ENCODE peak calls at places on chromosomes 12 and 14, in five cellular contexts. A is A549, T is K562, K is HepG2, C is GM23338. V is an unnamed sample.

GRCh38 chr12:68686595-68687521 is at the start of gene NUP107:
- DNase-seq in K (peak), A (peak), T (peak), C (peak), V (peak)

GRCh38 chr12:57134949-57135348 is 6.7 kb downstream of the LRP1 start:
- DNase-seq in T (no peak), A (no peak), K (no peak), C (no peak), V (no peak)

GRCh38 chr14:91228112-91229004 is 16.1 kb downstream of the GPR68 start:
- DNase-seq in K (no peak), C (peak), T (peak), A (no peak), V (peak)

GRCh38 chr14:86391085-86391484 is 861.1 kb downstream of the FLRT2 start:
- DNase-seq in T (no peak), K (no peak), A (no peak), C (no peak), V (no peak)

GRCh38 chr14:50333010-50333409 is 20.9 kb downstream of the DMAC2L start:
- DNase-seq in C (peak), T (no peak), K (no peak), A (no peak), V (no peak)

GRCh38 chr12:121524196-121524930 is 56.5 kb downstream of the KDM2B start:
- DNase-seq in K (no peak), C (no peak), A (no peak), T (no peak), V (no peak)

GRCh38 chr14:99612065-99612736 is 8.2 kb upstream of the CCDC85C start:
- DNase-seq in T (no peak), C (no peak), K (no peak), A (no peak), V (no peak)

GRCh38 chr12:126095748-126096510 is 1030.7 kb downstream of the AACS start:
- DNase-seq in C (no peak), T (no peak), A (no peak), K (no peak), V (no peak)

GRCh38 chr12:110590806-110591326 is 7.7 kb upstream of the PPTC7 start:
- DNase-seq in K (peak), A (no peak), C (no peak), T (no peak), V (peak)

GRCh38 chr14:77186911-77187648 is 5.5 kb downstream of the TMEM63C start:
- DNase-seq in C (peak), K (no peak), T (no peak), A (peak), V (no peak)

GRCh38 chr14:77187649-77188012 is 6.0 kb downstream of the TMEM63C start:
- DNase-seq in C (no peak), A (no peak), T (no peak), K (no peak), V (no peak)

GRCh38 chr14:77194706-77195105 is 13.1 kb downstream of the TMEM63C start:
- DNase-seq in T (no peak), C (no peak), A (no peak), K (no peak), V (no peak)

GRCh38 chr14:77189479-77189878 is 7.9 kb downstream of the TMEM63C start:
- DNase-seq in A (no peak), C (no peak), T (no peak), K (no peak), V (no peak)

DNA sequence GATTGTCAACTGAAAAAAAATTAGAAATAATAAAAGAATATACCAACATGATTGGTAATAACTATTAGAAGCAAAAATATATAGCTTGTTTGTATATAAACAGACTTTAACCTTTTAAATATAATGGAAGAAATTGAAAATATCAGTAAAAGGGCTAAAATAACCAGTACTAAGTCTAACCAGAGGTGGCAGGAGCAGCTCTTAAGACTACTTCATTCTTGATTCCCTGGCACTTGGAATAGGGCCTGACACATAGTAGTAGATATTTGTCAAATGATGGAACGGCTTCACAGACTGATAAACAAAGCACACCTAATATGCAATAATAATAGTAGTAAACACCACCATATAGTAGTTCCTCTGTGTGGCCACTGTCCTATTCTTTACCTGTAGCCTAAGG is 9.4 kb downstream of the TMEM63C start:
- DNase-seq in K (no peak), T (no peak), A (no peak), C (peak), V (no peak)
- TF ChIP-seq JUNB in K (no peak), T (no peak), A (no peak), C (no peak), V (no peak)

DNA sequence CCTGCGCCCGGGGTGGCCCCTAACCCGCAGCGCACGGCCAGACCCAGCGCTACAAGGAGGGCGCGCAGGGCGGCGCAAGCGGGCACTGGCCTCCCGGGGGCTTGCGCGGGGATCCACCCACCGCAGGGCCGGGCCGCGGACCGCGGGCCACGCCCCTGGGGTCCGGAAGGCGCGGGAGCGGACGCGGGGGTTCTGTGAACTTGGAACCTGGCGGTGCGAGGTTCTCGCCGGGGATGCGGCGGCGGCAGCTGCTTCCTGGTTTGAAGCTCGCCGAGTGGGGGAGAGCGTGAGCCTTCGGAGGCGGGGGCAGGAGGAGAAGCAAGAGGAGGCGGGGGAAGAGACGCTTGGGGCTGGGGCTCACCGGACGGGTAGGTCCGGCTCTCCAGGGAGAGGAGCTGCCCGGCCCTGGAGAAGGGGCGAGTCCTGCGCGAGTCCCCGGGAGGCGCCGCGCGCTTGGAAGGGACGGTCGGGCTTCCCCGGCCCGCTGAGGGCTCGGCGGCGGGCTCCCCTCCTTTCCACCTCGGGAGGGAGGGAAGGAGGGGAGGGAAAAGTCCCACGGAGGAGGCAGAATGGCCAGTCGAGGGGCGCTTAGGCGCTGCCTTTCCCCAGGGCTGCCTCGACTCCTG is at the start of gene PRKCH:
- DNase-seq in C (peak), K (peak), T (peak), A (peak), V (no peak)
- TF ChIP-seq JUNB in C (no peak), K (no peak), T (no peak), A (no peak), V (no peak)

GRCh38 chr14:103629503-103630121 is 601 bp downstream of the KLC1 start:
- DNase-seq in T (peak), A (no peak), C (peak), K (no peak), V (no peak)
- TF ChIP-seq JUNB in T (no peak), A (no peak), C (no peak), K (no peak), V (no peak)

GRCh38 chr12:63294327-63294632 is 143.3 kb upstream of the AVPR1A start:
- DNase-seq in C (no peak), T (no peak), A (peak), K (peak), V (no peak)
- TF ChIP-seq JUNB in C (no peak), T (no peak), A (peak), K (no peak), V (no peak)

V was measured in GM12878.